ENCODE peak calls at places on chromosome 5, in five cellular contexts. One of them, this sample, is unnamed.
A peak's percentile ranks its signal among the peaks of the same experiment; 100 is the strongest.

GRCh38 chr5:138743506-138743905 is 9.7 kb upstream of the CTNNA1 start:
- DNase-seq in HL-60: no peak
- DNase-seq in uterus: no peak
- DNase-seq in heart left ventricle: no peak
- DNase-seq in lower leg skin: no peak
- DNase-seq in this sample: no peak

GRCh38 chr5:73654171-73654811 is 28.3 kb downstream of the ARHGEF28 start:
- DNase-seq in HL-60: no peak
- DNase-seq in uterus: no peak
- DNase-seq in heart left ventricle: no peak
- DNase-seq in lower leg skin: no peak
- DNase-seq in this sample: no peak

GRCh38 chr5:161094411-161094810 is 242.4 kb upstream of the ATP10B start:
- DNase-seq in HL-60: no peak
- DNase-seq in uterus: no peak
- DNase-seq in heart left ventricle: no peak
- DNase-seq in lower leg skin: no peak
- DNase-seq in this sample: no peak

GRCh38 chr5:164233796-164234195 is 728.4 kb downstream of the MAT2B start:
- DNase-seq in HL-60: no peak
- DNase-seq in uterus: no peak
- DNase-seq in heart left ventricle: no peak
- DNase-seq in lower leg skin: no peak
- DNase-seq in this sample: no peak

GRCh38 chr5:133063965-133064364 is 12.2 kb downstream of the HSPA4 start:
- DNase-seq in HL-60: no peak
- DNase-seq in uterus: no peak
- DNase-seq in heart left ventricle: no peak
- DNase-seq in lower leg skin: no peak
- DNase-seq in this sample: no peak

GRCh38 chr5:88045931-88046461 is 222.6 kb downstream of the TMEM161B start:
- DNase-seq in HL-60: no peak
- DNase-seq in uterus: no peak
- DNase-seq in heart left ventricle: no peak
- DNase-seq in lower leg skin: no peak
- DNase-seq in this sample: no peak

GRCh38 chr5:114327987-114328386 is 33.9 kb upstream of the KCNN2 start:
- DNase-seq in HL-60: no peak
- DNase-seq in uterus: no peak
- DNase-seq in heart left ventricle: no peak
- DNase-seq in lower leg skin: no peak
- DNase-seq in this sample: no peak

GRCh38 chr5:149429839-149430721 is 51.0 kb upstream of the IL17B start:
- DNase-seq in HL-60: peak; percentile 82
- DNase-seq in uterus: peak; percentile 70
- DNase-seq in heart left ventricle: peak; percentile 80
- DNase-seq in lower leg skin: no peak
- DNase-seq in this sample: no peak

GRCh38 chr5:150576449-150576949 is 64.0 kb upstream of the SYNPO start:
- DNase-seq in HL-60: no peak
- DNase-seq in uterus: no peak
- DNase-seq in heart left ventricle: no peak
- DNase-seq in lower leg skin: no peak
- DNase-seq in this sample: no peak

GRCh38 chr5:146206257-146206656 is 2.9 kb downstream of the RBM27 start:
- DNase-seq in HL-60: no peak
- DNase-seq in uterus: no peak
- DNase-seq in heart left ventricle: no peak
- DNase-seq in lower leg skin: no peak
- DNase-seq in this sample: no peak
- H3K4me3 ChIP-seq in HL-60: no peak overlapping the region
- H3K4me3 ChIP-seq in uterus: no peak overlapping the region
- H3K4me3 ChIP-seq in heart left ventricle: no peak overlapping the region
- H3K4me3 ChIP-seq in lower leg skin: no peak overlapping the region
- H3K4me3 ChIP-seq in this sample: no peak overlapping the region

GRCh38 chr5:141338538-141339306 is at the start of gene PCDHGA2:
- DNase-seq in HL-60: no peak
- DNase-seq in uterus: no peak
- DNase-seq in heart left ventricle: peak; percentile 52
- DNase-seq in lower leg skin: no peak
- DNase-seq in this sample: no peak
- H3K4me3 ChIP-seq in HL-60: no peak within 1 kb of the TSS
- H3K4me3 ChIP-seq in uterus: peak within 1 kb of the TSS; percentile 0
- H3K4me3 ChIP-seq in heart left ventricle: peak within 1 kb of the TSS; percentile 51
- H3K4me3 ChIP-seq in lower leg skin: peak within 1 kb of the TSS; percentile 14
- H3K4me3 ChIP-seq in this sample: peak within 1 kb of the TSS; percentile 49

DNA sequence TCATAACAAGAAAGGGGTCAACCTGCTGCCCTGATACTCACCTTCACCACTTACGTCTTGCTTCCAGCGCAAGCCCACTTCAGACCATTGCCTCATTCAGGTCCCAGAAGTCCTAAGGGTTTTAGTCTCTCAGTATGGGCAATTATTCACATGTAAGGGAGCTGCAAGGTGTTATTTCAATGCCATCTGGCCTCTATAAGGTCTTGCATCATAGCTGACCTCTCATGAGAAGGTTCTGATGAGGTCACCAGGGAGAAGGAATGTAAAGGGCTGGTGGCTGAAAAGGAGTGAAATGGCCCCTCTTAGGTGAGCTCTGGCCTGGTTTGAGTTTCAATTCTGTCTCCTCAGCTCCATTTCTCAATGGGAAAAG is 1.5 kb upstream of the MARCHF3 start:
- DNase-seq in HL-60: no peak
- DNase-seq in uterus: no peak
- DNase-seq in heart left ventricle: no peak
- DNase-seq in lower leg skin: no peak
- DNase-seq in this sample: no peak
- H3K4me3 ChIP-seq in HL-60: no peak overlapping the region
- H3K4me3 ChIP-seq in uterus: no peak overlapping the region
- H3K4me3 ChIP-seq in heart left ventricle: no peak overlapping the region
- H3K4me3 ChIP-seq in lower leg skin: no peak overlapping the region
- H3K4me3 ChIP-seq in this sample: no peak overlapping the region

DNA sequence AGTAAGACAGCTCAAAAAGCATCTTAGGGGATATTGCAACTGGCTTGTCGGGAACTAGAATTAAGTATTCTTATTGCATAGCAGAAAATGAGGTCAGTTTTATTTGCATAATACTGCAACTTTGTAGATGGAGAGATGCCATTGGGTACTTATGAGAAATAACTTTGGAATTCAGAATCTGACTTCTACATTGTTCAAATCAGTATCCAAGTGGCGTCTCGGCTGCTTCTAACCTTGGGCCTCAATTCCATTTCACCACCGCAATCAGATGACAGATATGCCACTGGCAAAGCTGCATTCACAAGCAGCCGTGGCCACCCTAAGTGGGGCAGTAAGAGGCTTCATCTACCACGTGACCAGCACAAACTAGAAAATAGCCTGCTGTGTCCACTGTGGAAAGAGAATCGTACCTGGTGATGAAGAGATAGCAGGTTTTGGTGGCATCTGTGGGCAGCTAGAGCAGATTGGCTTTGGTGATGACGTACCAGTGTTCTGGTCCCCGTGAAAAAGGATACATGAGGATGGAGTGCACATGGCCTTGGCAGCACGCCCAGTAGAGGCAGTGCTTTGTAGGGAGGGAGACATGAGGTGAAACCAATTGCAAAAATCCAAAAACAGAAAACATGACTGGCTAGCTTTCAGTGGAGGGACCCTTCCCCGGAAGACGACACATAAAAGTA is 116.6 kb downstream of the KLHL3 start:
- DNase-seq in HL-60: no peak
- DNase-seq in uterus: peak; percentile 62
- DNase-seq in heart left ventricle: peak; percentile 88
- DNase-seq in lower leg skin: no peak
- DNase-seq in this sample: no peak
- H3K4me3 ChIP-seq in HL-60: no peak overlapping the region
- H3K4me3 ChIP-seq in uterus: no peak overlapping the region
- H3K4me3 ChIP-seq in heart left ventricle: no peak overlapping the region
- H3K4me3 ChIP-seq in lower leg skin: no peak overlapping the region
- H3K4me3 ChIP-seq in this sample: no peak overlapping the region

GRCh38 chr5:1726469-1726865 is 73.2 kb downstream of the MRPL36 start:
- DNase-seq in HL-60: no peak
- DNase-seq in uterus: no peak
- DNase-seq in heart left ventricle: no peak
- DNase-seq in lower leg skin: peak; percentile 8
- DNase-seq in this sample: no peak

GRCh38 chr5:1725641-1726468 is 73.8 kb downstream of the MRPL36 start:
- DNase-seq in HL-60: no peak
- DNase-seq in uterus: no peak
- DNase-seq in heart left ventricle: no peak
- DNase-seq in lower leg skin: peak; percentile 9
- DNase-seq in this sample: no peak

GRCh38 chr5:1723476-1723875 is 76.2 kb downstream of the MRPL36 start:
- DNase-seq in HL-60: no peak
- DNase-seq in uterus: no peak
- DNase-seq in heart left ventricle: no peak
- DNase-seq in lower leg skin: peak; percentile 1
- DNase-seq in this sample: no peak

GRCh38 chr5:1723957-1724821 is 75.4 kb downstream of the MRPL36 start:
- DNase-seq in HL-60: no peak
- DNase-seq in uterus: no peak
- DNase-seq in heart left ventricle: no peak
- DNase-seq in lower leg skin: peak; percentile 11
- DNase-seq in this sample: no peak

GRCh38 chr5:1724822-1725602 is 74.6 kb downstream of the MRPL36 start:
- DNase-seq in HL-60: no peak
- DNase-seq in uterus: no peak
- DNase-seq in heart left ventricle: no peak
- DNase-seq in lower leg skin: peak; percentile 14
- DNase-seq in this sample: no peak
- H3K4me3 ChIP-seq in HL-60: no peak overlapping the region
- H3K4me3 ChIP-seq in uterus: no peak overlapping the region
- H3K4me3 ChIP-seq in heart left ventricle: no peak overlapping the region
- H3K4me3 ChIP-seq in lower leg skin: no peak overlapping the region
- H3K4me3 ChIP-seq in this sample: no peak overlapping the region

GRCh38 chr5:142696379-142696778 is 10.5 kb upstream of the FGF1 start:
- DNase-seq in HL-60: no peak
- DNase-seq in uterus: no peak
- DNase-seq in heart left ventricle: no peak
- DNase-seq in lower leg skin: no peak
- DNase-seq in this sample: peak; percentile 37

GRCh38 chr5:142699105-142699720 is 13.3 kb upstream of the FGF1 start:
- DNase-seq in HL-60: peak; percentile 89
- DNase-seq in uterus: peak; percentile 91
- DNase-seq in heart left ventricle: peak; percentile 91
- DNase-seq in lower leg skin: peak; percentile 84
- DNase-seq in this sample: peak; percentile 45

GRCh38 chr5:142697846-142698245 is 12.0 kb upstream of the FGF1 start:
- DNase-seq in HL-60: no peak
- DNase-seq in uterus: peak; percentile 59
- DNase-seq in heart left ventricle: peak; percentile 81
- DNase-seq in lower leg skin: no peak
- DNase-seq in this sample: no peak

GRCh38 chr5:142698447-142698846 is 12.6 kb upstream of the FGF1 start:
- DNase-seq in HL-60: no peak
- DNase-seq in uterus: no peak
- DNase-seq in heart left ventricle: no peak
- DNase-seq in lower leg skin: no peak
- DNase-seq in this sample: peak; percentile 58

GRCh38 chr5:142697356-142697807 is 11.5 kb upstream of the FGF1 start:
- DNase-seq in HL-60: no peak
- DNase-seq in uterus: peak; percentile 73
- DNase-seq in heart left ventricle: peak; percentile 73
- DNase-seq in lower leg skin: peak; percentile 30
- DNase-seq in this sample: no peak
- H3K4me3 ChIP-seq in HL-60: no peak overlapping the region
- H3K4me3 ChIP-seq in uterus: no peak overlapping the region
- H3K4me3 ChIP-seq in heart left ventricle: peak overlapping the region; percentile 55
- H3K4me3 ChIP-seq in lower leg skin: no peak overlapping the region
- H3K4me3 ChIP-seq in this sample: peak overlapping the region; percentile 20

This sample was measured in ascending aorta.